ENCODE peak calls at places on chromosomes 12 and 14, in five cellular contexts. One of them, this sample, is unnamed.

GRCh38 chr14:73502017-73502619 is 11.4 kb downstream of the RIOX1 start:
- DNase-seq in CD4-positive, alpha-beta memory T cell: no peak
- DNase-seq in stimulated activated CD8-positive, alpha-beta memory T cell treated with anti-CD3 and anti-CD28 coated beads, Interleukin-4, amount 100 ng/mL, for 1 hour: no peak
- DNase-seq in HFFc6: no peak
- DNase-seq in AG09319: no peak
- DNase-seq in this sample: no peak

GRCh38 chr12:12714276-12715001 is 2.7 kb upstream of the CDKN1B start:
- DNase-seq in CD4-positive, alpha-beta memory T cell: peak; percentile 79
- DNase-seq in stimulated activated CD8-positive, alpha-beta memory T cell treated with anti-CD3 and anti-CD28 coated beads, Interleukin-4, amount 100 ng/mL, for 1 hour: no peak
- DNase-seq in HFFc6: no peak
- DNase-seq in AG09319: no peak
- DNase-seq in this sample: peak; percentile 78

GRCh38 chr14:57692671-57693070 is 173.2 kb downstream of the SLC35F4 start:
- DNase-seq in CD4-positive, alpha-beta memory T cell: no peak
- DNase-seq in stimulated activated CD8-positive, alpha-beta memory T cell treated with anti-CD3 and anti-CD28 coated beads, Interleukin-4, amount 100 ng/mL, for 1 hour: no peak
- DNase-seq in HFFc6: peak; percentile 43
- DNase-seq in AG09319: peak; percentile 37
- DNase-seq in this sample: no peak

GRCh38 chr14:61221906-61222305 is 59.2 kb downstream of the TMEM30B start:
- DNase-seq in CD4-positive, alpha-beta memory T cell: no peak
- DNase-seq in stimulated activated CD8-positive, alpha-beta memory T cell treated with anti-CD3 and anti-CD28 coated beads, Interleukin-4, amount 100 ng/mL, for 1 hour: no peak
- DNase-seq in HFFc6: no peak
- DNase-seq in AG09319: no peak
- DNase-seq in this sample: no peak

GRCh38 chr12:75482636-75483035 is 2.1 kb downstream of the GLIPR1 start:
- DNase-seq in CD4-positive, alpha-beta memory T cell: peak; percentile 48
- DNase-seq in stimulated activated CD8-positive, alpha-beta memory T cell treated with anti-CD3 and anti-CD28 coated beads, Interleukin-4, amount 100 ng/mL, for 1 hour: no peak
- DNase-seq in HFFc6: no peak
- DNase-seq in AG09319: no peak
- DNase-seq in this sample: peak; percentile 67

GRCh38 chr12:32918890-32919791 is 22.6 kb upstream of the PKP2 start:
- DNase-seq in CD4-positive, alpha-beta memory T cell: no peak
- DNase-seq in stimulated activated CD8-positive, alpha-beta memory T cell treated with anti-CD3 and anti-CD28 coated beads, Interleukin-4, amount 100 ng/mL, for 1 hour: no peak
- DNase-seq in HFFc6: peak; percentile 33
- DNase-seq in AG09319: no peak
- DNase-seq in this sample: no peak

GRCh38 chr12:12539411-12539810 is 23.3 kb downstream of the DUSP16 start:
- DNase-seq in CD4-positive, alpha-beta memory T cell: no peak
- DNase-seq in stimulated activated CD8-positive, alpha-beta memory T cell treated with anti-CD3 and anti-CD28 coated beads, Interleukin-4, amount 100 ng/mL, for 1 hour: no peak
- DNase-seq in HFFc6: no peak
- DNase-seq in AG09319: no peak
- DNase-seq in this sample: no peak

GRCh38 chr12:24615967-24616411 is 332.9 kb downstream of the BCAT1 start:
- DNase-seq in CD4-positive, alpha-beta memory T cell: no peak
- DNase-seq in stimulated activated CD8-positive, alpha-beta memory T cell treated with anti-CD3 and anti-CD28 coated beads, Interleukin-4, amount 100 ng/mL, for 1 hour: no peak
- DNase-seq in HFFc6: no peak
- DNase-seq in AG09319: no peak
- DNase-seq in this sample: no peak

GRCh38 chr14:70934084-70934483 is 26.8 kb downstream of the PCNX1 start:
- DNase-seq in CD4-positive, alpha-beta memory T cell: no peak
- DNase-seq in stimulated activated CD8-positive, alpha-beta memory T cell treated with anti-CD3 and anti-CD28 coated beads, Interleukin-4, amount 100 ng/mL, for 1 hour: no peak
- DNase-seq in HFFc6: no peak
- DNase-seq in AG09319: no peak
- DNase-seq in this sample: no peak

GRCh38 chr12:123494124-123494843 is 36.3 kb downstream of the SNRNP35 start:
- DNase-seq in CD4-positive, alpha-beta memory T cell: no peak
- DNase-seq in stimulated activated CD8-positive, alpha-beta memory T cell treated with anti-CD3 and anti-CD28 coated beads, Interleukin-4, amount 100 ng/mL, for 1 hour: no peak
- DNase-seq in HFFc6: no peak
- DNase-seq in AG09319: no peak
- DNase-seq in this sample: no peak

GRCh38 chr12:52522346-52523011 is 2.3 kb upstream of the KRT5 start:
- DNase-seq in CD4-positive, alpha-beta memory T cell: no peak
- DNase-seq in stimulated activated CD8-positive, alpha-beta memory T cell treated with anti-CD3 and anti-CD28 coated beads, Interleukin-4, amount 100 ng/mL, for 1 hour: no peak
- DNase-seq in HFFc6: peak; percentile 16
- DNase-seq in AG09319: no peak
- DNase-seq in this sample: no peak

GRCh38 chr12:51269174-51270066 is 795 bp downstream of the SMAGP start:
- DNase-seq in CD4-positive, alpha-beta memory T cell: peak; percentile 59
- DNase-seq in stimulated activated CD8-positive, alpha-beta memory T cell treated with anti-CD3 and anti-CD28 coated beads, Interleukin-4, amount 100 ng/mL, for 1 hour: peak; percentile 37
- DNase-seq in HFFc6: no peak
- DNase-seq in AG09319: no peak
- DNase-seq in this sample: peak; percentile 43

This sample was measured in central memory CD4-positive, alpha-beta T cell.